ENCODE peak calls at places on chromosomes 13 and 19, in nine cellular contexts. L is NCI-H1092; A is HTR-8/SVneo; Y is posterior cingulate gyrus; W is AG10803; E is activated naive CD4-positive, alpha-beta T cell treated with anti-CD3 and anti-CD28 coated beads for 36 hours; R is kidney tubule cell; H is kidney; F is lung microvascular endothelial cell. U is an unnamed sample.

GRCh38 chr13:23500858-23501257 is 67.4 kb upstream of the SACS start:
- DNase-seq in L (no peak), A (peak), Y (no peak), W (peak), E (no peak), R (peak), H (no peak), F (no peak), U (no peak)

GRCh38 chr13:43686557-43686956 is 100.2 kb downstream of the ENOX1 start:
- DNase-seq in L (no peak), A (peak), Y (no peak), W (peak), E (no peak), R (peak), H (no peak), F (peak), U (peak)

GRCh38 chr19:4099054-4099764 is 24.7 kb downstream of the MAP2K2 start:
- DNase-seq in L (no peak), A (no peak), Y (no peak), W (no peak), E (no peak), R (no peak), H (peak), F (no peak), U (no peak)

GRCh38 chr13:61913183-61913582 is 497.5 kb upstream of the PCDH20 start:
- DNase-seq in L (no peak), A (no peak), Y (no peak), W (no peak), E (no peak), R (peak), H (no peak), F (no peak), U (no peak)

GRCh38 chr19:54415208-54415900 is at the start of gene TTYH1:
- DNase-seq in L (no peak), A (no peak), Y (peak), W (no peak), E (peak), R (no peak), H (peak), F (no peak), U (peak)

GRCh38 chr13:111577956-111578595 is 257.6 kb downstream of the TEX29 start:
- DNase-seq in L (no peak), A (no peak), Y (no peak), W (no peak), E (no peak), R (no peak), H (no peak), F (no peak), U (no peak)

GRCh38 chr19:3316659-3317207 is 49.6 kb upstream of the NFIC start:
- DNase-seq in L (no peak), A (no peak), Y (no peak), W (no peak), E (no peak), R (no peak), H (no peak), F (no peak), U (no peak)

GRCh38 chr13:30388401-30389283 is 33.7 kb upstream of the UBE2L5 start:
- DNase-seq in L (no peak), A (no peak), Y (no peak), W (peak), E (no peak), R (no peak), H (no peak), F (no peak), U (no peak)

GRCh38 chr13:75299206-75299605 is 182.8 kb downstream of the TBC1D4 start:
- DNase-seq in L (no peak), A (no peak), Y (no peak), W (no peak), E (no peak), R (peak), H (no peak), F (no peak), U (no peak)

GRCh38 chr19:12202250-12202649 is 39.4 kb downstream of the ZNF136 start:
- DNase-seq in L (no peak), A (no peak), Y (no peak), W (no peak), E (peak), R (no peak), H (no peak), F (no peak), U (peak)

GRCh38 chr13:98824376-98825160 is 72.1 kb upstream of the SLC15A1 start:
- DNase-seq in L (no peak), A (no peak), Y (no peak), W (no peak), E (no peak), R (no peak), H (no peak), F (no peak), U (no peak)

U was measured in glutamatergic neuron.